ENCODE peak calls at places on chromosomes 6 and 20, in five cellular contexts. One of them, this sample, is unnamed.

GRCh38 chr20:6519556-6519955 is 247.9 kb upstream of the BMP2 start:
- DNase-seq in GM06990: no peak
- DNase-seq in epithelial cell of esophagus: peak; percentile 75
- DNase-seq in cardiac fibroblast: peak; percentile 39
- DNase-seq in GM20000: no peak
- DNase-seq in this sample: no peak

GRCh38 chr6:130602151-130602770 is 224.9 kb upstream of the SMLR1 start:
- DNase-seq in GM20000: no peak
- DNase-seq in cardiac fibroblast: peak; percentile 74
- DNase-seq in epithelial cell of esophagus: peak; percentile 97
- DNase-seq in GM06990: no peak
- DNase-seq in this sample: no peak

GRCh38 chr6:10316327-10316726 is 98.5 kb downstream of the TFAP2A start:
- DNase-seq in GM06990: no peak
- DNase-seq in epithelial cell of esophagus: peak; percentile 97
- DNase-seq in GM20000: no peak
- DNase-seq in cardiac fibroblast: peak; percentile 15
- DNase-seq in this sample: no peak

GRCh38 chr6:121187200-121187832 is 147.0 kb downstream of the TBC1D32 start:
- DNase-seq in cardiac fibroblast: no peak
- DNase-seq in epithelial cell of esophagus: peak; percentile 15
- DNase-seq in GM20000: no peak
- DNase-seq in GM06990: no peak
- DNase-seq in this sample: no peak

GRCh38 chr20:61640846-61641245 is 388.8 kb downstream of the CDH4 start:
- DNase-seq in epithelial cell of esophagus: no peak
- DNase-seq in GM20000: no peak
- DNase-seq in cardiac fibroblast: no peak
- DNase-seq in GM06990: no peak
- DNase-seq in this sample: no peak

GRCh38 chr20:5991623-5992441 is 41.4 kb downstream of the MCM8 start:
- DNase-seq in GM06990: no peak
- DNase-seq in cardiac fibroblast: no peak
- DNase-seq in GM20000: no peak
- DNase-seq in epithelial cell of esophagus: no peak
- DNase-seq in this sample: no peak

GRCh38 chr6:34022873-34023255 is 123.0 kb downstream of the GRM4 start:
- DNase-seq in GM20000: no peak
- DNase-seq in GM06990: no peak
- DNase-seq in epithelial cell of esophagus: no peak
- DNase-seq in cardiac fibroblast: no peak
- DNase-seq in this sample: no peak

GRCh38 chr6:57173056-57173885 is 1.1 kb downstream of the BAG2 start:
- DNase-seq in cardiac fibroblast: peak; percentile 34
- DNase-seq in GM06990: peak; percentile 30
- DNase-seq in epithelial cell of esophagus: peak; percentile 32
- DNase-seq in GM20000: peak; percentile 41
- DNase-seq in this sample: peak; percentile 46

GRCh38 chr6:157825243-157825904 is 2.3 kb downstream of the SNX9 start:
- DNase-seq in cardiac fibroblast: peak; percentile 64
- DNase-seq in epithelial cell of esophagus: no peak
- DNase-seq in GM20000: no peak
- DNase-seq in GM06990: no peak
- DNase-seq in this sample: no peak

GRCh38 chr6:106773956-106774629 is 144.7 kb downstream of the QRSL1 start:
- DNase-seq in cardiac fibroblast: no peak
- DNase-seq in GM20000: no peak
- DNase-seq in GM06990: no peak
- DNase-seq in epithelial cell of esophagus: no peak
- DNase-seq in this sample: no peak

GRCh38 chr6:3287308-3287707 is 28.6 kb downstream of the PSMG4 start:
- DNase-seq in GM20000: no peak
- DNase-seq in epithelial cell of esophagus: no peak
- DNase-seq in GM06990: no peak
- DNase-seq in cardiac fibroblast: no peak
- DNase-seq in this sample: no peak

GRCh38 chr6:149636116-149636515 is 12.4 kb downstream of the KATNA1 start:
- DNase-seq in GM06990: no peak
- DNase-seq in GM20000: no peak
- DNase-seq in cardiac fibroblast: peak; percentile 31
- DNase-seq in epithelial cell of esophagus: peak; percentile 29
- DNase-seq in this sample: no peak

GRCh38 chr6:129849456-129849855 is 11.7 kb downstream of the TMEM244 start:
- DNase-seq in GM06990: no peak
- DNase-seq in epithelial cell of esophagus: peak; percentile 96
- DNase-seq in cardiac fibroblast: peak; percentile 76
- DNase-seq in GM20000: no peak
- DNase-seq in this sample: no peak

GRCh38 chr20:63175031-63175895 is 40.7 kb downstream of the YTHDF1 start:
- DNase-seq in GM06990: no peak
- DNase-seq in GM20000: no peak
- DNase-seq in cardiac fibroblast: no peak
- DNase-seq in epithelial cell of esophagus: no peak
- DNase-seq in this sample: no peak

GRCh38 chr20:12955611-12956010 is 53.2 kb upstream of the SPTLC3 start:
- DNase-seq in cardiac fibroblast: no peak
- DNase-seq in GM06990: no peak
- DNase-seq in epithelial cell of esophagus: no peak
- DNase-seq in GM20000: no peak
- DNase-seq in this sample: no peak

GRCh38 chr6:19052219-19052618 is 665.1 kb downstream of the RNF144B start:
- DNase-seq in GM20000: no peak
- DNase-seq in GM06990: no peak
- DNase-seq in cardiac fibroblast: peak; percentile 22
- DNase-seq in epithelial cell of esophagus: peak; percentile 50
- DNase-seq in this sample: no peak

GRCh38 chr20:10488436-10489053 is 53.4 kb downstream of the SLX4IP start:
- DNase-seq in GM06990: no peak
- DNase-seq in GM20000: no peak
- DNase-seq in cardiac fibroblast: no peak
- DNase-seq in epithelial cell of esophagus: no peak
- DNase-seq in this sample: no peak

GRCh38 chr20:21125072-21125848 is 622 bp upstream of the KIZ start:
- DNase-seq in epithelial cell of esophagus: peak; percentile 48
- DNase-seq in GM06990: no peak
- DNase-seq in cardiac fibroblast: peak; percentile 54
- DNase-seq in GM20000: peak; percentile 12
- DNase-seq in this sample: peak; percentile 23

GRCh38 chr6:44097782-44098317 is 29.4 kb downstream of the MRPL14 start:
- DNase-seq in GM06990: no peak
- DNase-seq in cardiac fibroblast: no peak
- DNase-seq in epithelial cell of esophagus: no peak
- DNase-seq in GM20000: no peak
- DNase-seq in this sample: no peak

GRCh38 chr6:166989427-166990034 is 9.7 kb upstream of the CEP43 start:
- DNase-seq in epithelial cell of esophagus: peak; percentile 50
- DNase-seq in cardiac fibroblast: peak; percentile 64
- DNase-seq in GM06990: peak; percentile 18
- DNase-seq in GM20000: peak; percentile 44
- DNase-seq in this sample: peak; percentile 46

GRCh38 chr20:47801759-47802158 is 16.5 kb upstream of the SULF2 start:
- DNase-seq in cardiac fibroblast: no peak
- DNase-seq in GM06990: no peak
- DNase-seq in epithelial cell of esophagus: no peak
- DNase-seq in GM20000: no peak
- DNase-seq in this sample: no peak

GRCh38 chr6:37242429-37243052 is 15.0 kb upstream of the TBC1D22B start:
- DNase-seq in GM06990: no peak
- DNase-seq in epithelial cell of esophagus: peak; percentile 98
- DNase-seq in GM20000: peak; percentile 20
- DNase-seq in cardiac fibroblast: peak; percentile 98
- DNase-seq in this sample: no peak

GRCh38 chr6:81766482-81767069 is 14.1 kb upstream of the TENT5A start:
- DNase-seq in epithelial cell of esophagus: peak; percentile 58
- DNase-seq in cardiac fibroblast: peak; percentile 93
- DNase-seq in GM20000: no peak
- DNase-seq in GM06990: no peak
- DNase-seq in this sample: no peak

GRCh38 chr20:26243731-26244130 is 547.1 kb upstream of the ZNF337 start:
- DNase-seq in cardiac fibroblast: no peak
- DNase-seq in GM06990: no peak
- DNase-seq in epithelial cell of esophagus: no peak
- DNase-seq in GM20000: no peak
- DNase-seq in this sample: no peak

GRCh38 chr20:58851221-58851968 is 693 bp upstream of the GNAS-AS1 start:
- DNase-seq in epithelial cell of esophagus: no peak
- DNase-seq in GM20000: no peak
- DNase-seq in cardiac fibroblast: no peak
- DNase-seq in GM06990: peak; percentile 23
- DNase-seq in this sample: peak; percentile 42
- TF ChIP-seq CTCF in epithelial cell of esophagus: no peak
- TF ChIP-seq CTCF in GM20000: no peak
- TF ChIP-seq CTCF in cardiac fibroblast: no peak
- TF ChIP-seq CTCF in GM06990: no peak
- TF ChIP-seq CTCF in this sample: no peak

DNA sequence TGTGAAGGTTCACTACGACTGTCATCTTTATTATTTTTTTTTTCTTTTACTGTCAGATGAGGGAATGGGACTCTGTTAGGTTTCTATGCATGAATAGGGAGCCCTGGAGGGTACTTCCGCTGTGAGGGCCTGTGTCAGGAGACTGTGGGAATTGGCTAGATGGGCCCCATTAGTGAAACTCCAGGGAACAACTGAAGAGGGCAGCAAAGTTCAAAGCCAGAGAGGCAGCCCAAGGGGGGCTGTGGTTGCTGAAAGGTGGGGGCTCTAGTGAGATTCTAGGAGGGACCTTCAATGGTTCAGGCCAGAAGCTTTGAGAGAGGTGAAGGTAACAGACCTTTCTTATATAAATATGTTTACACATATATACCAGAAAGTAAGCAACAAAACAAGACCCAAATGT is 13.2 kb upstream of the EPB41L1 start:
- DNase-seq in cardiac fibroblast: no peak
- DNase-seq in GM06990: no peak
- DNase-seq in GM20000: no peak
- DNase-seq in epithelial cell of esophagus: no peak
- DNase-seq in this sample: no peak
- TF ChIP-seq CTCF in cardiac fibroblast: no peak
- TF ChIP-seq CTCF in GM06990: no peak
- TF ChIP-seq CTCF in GM20000: no peak
- TF ChIP-seq CTCF in epithelial cell of esophagus: no peak
- TF ChIP-seq CTCF in this sample: peak; percentile 11

GRCh38 chr6:158869010-158869603 is 49.9 kb upstream of the EZR start:
- DNase-seq in epithelial cell of esophagus: no peak
- DNase-seq in GM06990: no peak
- DNase-seq in cardiac fibroblast: no peak
- DNase-seq in GM20000: no peak
- DNase-seq in this sample: no peak

GRCh38 chr6:158868122-158868480 is 48.9 kb upstream of the EZR start:
- DNase-seq in GM20000: no peak
- DNase-seq in cardiac fibroblast: no peak
- DNase-seq in GM06990: no peak
- DNase-seq in epithelial cell of esophagus: no peak
- DNase-seq in this sample: no peak

GRCh38 chr6:158867381-158868121 is 48.4 kb upstream of the EZR start:
- DNase-seq in GM06990: peak; percentile 46
- DNase-seq in GM20000: no peak
- DNase-seq in epithelial cell of esophagus: peak; percentile 69
- DNase-seq in cardiac fibroblast: no peak
- DNase-seq in this sample: no peak

GRCh38 chr6:158870418-158870957 is 51.3 kb upstream of the EZR start:
- DNase-seq in GM06990: no peak
- DNase-seq in cardiac fibroblast: no peak
- DNase-seq in epithelial cell of esophagus: peak; percentile 61
- DNase-seq in GM20000: no peak
- DNase-seq in this sample: peak; percentile 59

DNA sequence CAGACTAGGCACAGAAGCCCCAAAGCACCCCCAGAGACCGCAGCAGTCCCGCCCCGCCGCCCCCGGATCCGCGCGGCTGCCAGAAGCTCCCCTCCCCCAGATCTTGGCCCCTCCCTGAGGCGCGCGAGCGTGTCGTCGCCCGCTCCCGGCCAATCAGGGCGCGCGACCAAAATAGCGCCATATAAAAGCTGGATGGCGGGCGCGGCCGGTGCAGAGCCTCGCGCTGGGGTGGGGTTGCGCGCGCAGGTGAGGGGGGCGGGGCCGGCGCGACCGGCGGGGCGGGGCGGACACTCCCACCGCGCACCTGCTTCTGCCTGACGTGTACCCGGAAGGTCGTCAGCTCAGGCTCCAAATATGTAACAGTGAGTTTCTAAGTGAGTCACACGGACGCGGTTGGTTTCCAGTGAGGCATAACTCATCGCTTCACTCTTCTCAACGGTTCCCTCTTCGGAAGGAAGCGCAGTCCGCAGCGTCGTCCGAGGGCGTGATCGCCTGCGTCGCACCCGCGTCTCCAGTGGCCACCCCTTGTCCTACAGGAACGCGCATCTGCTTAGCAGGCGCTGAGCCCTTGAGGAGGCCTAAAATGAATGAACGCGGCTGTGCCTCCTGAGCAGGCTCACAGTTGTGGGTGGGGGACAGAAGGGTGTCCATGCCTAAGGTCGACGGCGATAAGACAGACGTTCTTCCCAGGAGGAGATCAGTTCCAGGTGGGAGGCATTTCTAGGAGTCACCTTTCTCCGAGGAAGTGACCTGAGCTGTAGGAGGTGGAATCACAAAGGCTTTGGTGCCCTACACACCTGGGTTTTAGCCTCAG is 50.6 kb upstream of the EZR start:
- DNase-seq in epithelial cell of esophagus: peak; percentile 99
- DNase-seq in cardiac fibroblast: peak; percentile 87
- DNase-seq in GM20000: peak; percentile 97
- DNase-seq in GM06990: peak; percentile 98
- DNase-seq in this sample: peak; percentile 98
- TF ChIP-seq CTCF in epithelial cell of esophagus: peak; percentile 39
- TF ChIP-seq CTCF in cardiac fibroblast: no peak
- TF ChIP-seq CTCF in GM20000: peak; percentile 10
- TF ChIP-seq CTCF in GM06990: peak; percentile 37
- TF ChIP-seq CTCF in this sample: peak; percentile 22

GRCh38 chr20:1801551-1801950 is 93.7 kb upstream of the SIRPA start:
- DNase-seq in GM06990: no peak
- DNase-seq in epithelial cell of esophagus: no peak
- DNase-seq in cardiac fibroblast: no peak
- DNase-seq in GM20000: no peak
- DNase-seq in this sample: no peak

GRCh38 chr20:1798982-1799381 is 96.2 kb upstream of the SIRPA start:
- DNase-seq in cardiac fibroblast: no peak
- DNase-seq in GM06990: no peak
- DNase-seq in GM20000: no peak
- DNase-seq in epithelial cell of esophagus: no peak
- DNase-seq in this sample: no peak

GRCh38 chr20:1800180-1800579 is 95.0 kb upstream of the SIRPA start:
- DNase-seq in cardiac fibroblast: no peak
- DNase-seq in GM06990: no peak
- DNase-seq in GM20000: no peak
- DNase-seq in epithelial cell of esophagus: no peak
- DNase-seq in this sample: no peak

GRCh38 chr20:1802385-1803215 is 92.6 kb upstream of the SIRPA start:
- DNase-seq in GM06990: peak; percentile 74
- DNase-seq in cardiac fibroblast: peak; percentile 79
- DNase-seq in GM20000: peak; percentile 81
- DNase-seq in epithelial cell of esophagus: peak; percentile 72
- DNase-seq in this sample: peak; percentile 83

GRCh38 chr20:1800777-1801176 is 94.4 kb upstream of the SIRPA start:
- DNase-seq in epithelial cell of esophagus: peak; percentile 52
- DNase-seq in GM20000: no peak
- DNase-seq in cardiac fibroblast: peak; percentile 62
- DNase-seq in GM06990: no peak
- DNase-seq in this sample: peak; percentile 50
- TF ChIP-seq CTCF in epithelial cell of esophagus: peak; percentile 46
- TF ChIP-seq CTCF in GM20000: no peak
- TF ChIP-seq CTCF in cardiac fibroblast: peak; percentile 54
- TF ChIP-seq CTCF in GM06990: peak; percentile 35
- TF ChIP-seq CTCF in this sample: peak; percentile 43

This sample was measured in GM13977.